ENCODE peak calls at places on chromosomes 3 and 15, in eight cellular contexts. C is HS-5; N is left ventricle myocardium superior; M is hypothalamus; T is CD4-positive, alpha-beta T cell; Z is NCI-H2081; W is fibroblast of pulmonary artery; F is activated CD4-positive, alpha-beta T cell treated with anti-CD3 and anti-CD28 coated beads, Interleukin-2, amount 10 ng/mL, durations not matched to agents 7 days and 5 days. V is an unnamed sample.

GRCh38 chr3:377158-377561 is 180.6 kb downstream of the CHL1 start:
- DNase-seq in F (no peak), M (no peak), W (peak), T (no peak), C (no peak), N (no peak), Z (peak), V (no peak)

GRCh38 chr15:27670481-27670880 is 428.6 kb downstream of the OCA2 start:
- DNase-seq in C (no peak), W (no peak), F (no peak), M (no peak), Z (peak), N (no peak), T (no peak), V (no peak)

GRCh38 chr15:99628374-99629001 is 62.7 kb downstream of the MEF2A start:
- DNase-seq in M (no peak), W (no peak), C (no peak), T (no peak), N (no peak), F (no peak), Z (no peak), V (no peak)

GRCh38 chr3:57160731-57161086 is 4.4 kb downstream of the IL17RD start:
- DNase-seq in Z (no peak), W (no peak), T (no peak), F (no peak), N (no peak), C (no peak), M (no peak), V (no peak)

GRCh38 chr3:29153811-29154210 is 127.1 kb upstream of the RBMS3 start:
- DNase-seq in N (no peak), W (peak), M (no peak), Z (no peak), T (no peak), C (no peak), F (peak), V (no peak)

GRCh38 chr3:32951410-32951811 is at the start of gene CCR4:
- DNase-seq in C (no peak), M (no peak), Z (no peak), T (peak), W (peak), N (no peak), F (peak), V (no peak)

GRCh38 chr3:195544634-195545033 is 1.5 kb upstream of the PPP1R2 start:
- DNase-seq in F (no peak), N (peak), C (no peak), W (peak), M (no peak), Z (no peak), T (no peak), V (no peak)

GRCh38 chr3:37864904-37865303 is 3.2 kb downstream of the CTDSPL start:
- DNase-seq in F (peak), M (no peak), N (no peak), C (no peak), W (no peak), T (no peak), Z (no peak), V (no peak)

GRCh38 chr3:171306631-171307030 is 153.6 kb downstream of the TNIK start:
- DNase-seq in T (no peak), N (peak), M (peak), F (no peak), Z (no peak), C (peak), W (peak), V (no peak)

GRCh38 chr3:111831840-111832239 is 27.2 kb upstream of the PHLDB2 start:
- DNase-seq in N (no peak), M (no peak), Z (no peak), W (no peak), C (no peak), F (peak), T (peak), V (no peak)

GRCh38 chr3:194870394-194871110 is 184.9 kb downstream of the FAM43A start:
- DNase-seq in Z (peak), M (no peak), W (peak), T (no peak), N (peak), F (no peak), C (no peak), V (no peak)

GRCh38 chr3:195847061-195847950 is 35.6 kb upstream of the MUC4 start:
- DNase-seq in T (no peak), N (no peak), F (no peak), Z (no peak), C (no peak), W (peak), M (no peak), V (no peak)

GRCh38 chr3:30083315-30083714 is 523.1 kb upstream of the TGFBR2 start:
- DNase-seq in F (no peak), C (no peak), T (no peak), Z (no peak), N (no peak), W (no peak), M (no peak), V (no peak)

GRCh38 chr3:39141211-39141995 is 12.0 kb downstream of the CSRNP1 start:
- DNase-seq in T (no peak), Z (peak), M (no peak), F (no peak), N (peak), W (peak), C (no peak), V (no peak)